ENCODE peak calls at places on chromosome 1, in nine cellular contexts. N is tibial artery; X is effector memory CD4-positive, alpha-beta T cell; S is IMR-90; O is gastrocnemius medialis; L is mucosa of descending colon; H is neuronal stem cell; F is OCI-LY7; U is CD8-positive, alpha-beta memory T cell. E is an unnamed sample.

GRCh38 chr1:238364214-238364892 is 473.6 kb upstream of the ZP4 start:
- DNase-seq in X (no peak), L (no peak), H (no peak), U (no peak), S (no peak), N (no peak), F (no peak), O (no peak), E (no peak)

GRCh38 chr1:199173356-199173755 is 534.5 kb downstream of the PTPRC start:
- DNase-seq in X (no peak), S (peak; percentile 77), H (no peak), O (no peak), F (no peak), U (no peak), L (no peak), N (no peak), E (no peak)

GRCh38 chr1:93554883-93555872 is 107.3 kb downstream of the FNBP1L start:
- DNase-seq in L (no peak), X (no peak), O (no peak), U (no peak), S (no peak), H (no peak), F (no peak), N (no peak), E (no peak)

GRCh38 chr1:72670902-72671301 is 388.6 kb upstream of the NEGR1 start:
- DNase-seq in H (peak; percentile 70), N (no peak), F (no peak), O (no peak), L (no peak), X (no peak), U (no peak), S (no peak), E (no peak)

GRCh38 chr1:48903291-48903690 is 126.6 kb upstream of the BEND5 start:
- DNase-seq in L (no peak), F (no peak), H (no peak), U (no peak), X (no peak), S (no peak), O (no peak), N (no peak), E (no peak)

GRCh38 chr1:56890229-56890628 is 35.6 kb downstream of the C8A start:
- DNase-seq in X (no peak), H (no peak), N (no peak), L (no peak), F (no peak), U (no peak), O (no peak), S (no peak), E (no peak)

GRCh38 chr1:48697066-48697707 is 79.5 kb downstream of the BEND5 start:
- DNase-seq in X (no peak), S (peak; percentile 21), U (peak; percentile 37), N (peak; percentile 74), H (peak; percentile 73), L (no peak), O (no peak), F (peak; percentile 49), E (no peak)

GRCh38 chr1:227764019-227764391 is 28.8 kb downstream of the SNAP47 start:
- DNase-seq in N (no peak), U (no peak), H (no peak), X (no peak), F (no peak), O (no peak), L (no peak), S (peak; percentile 35), E (no peak)

GRCh38 chr1:203381151-203381751 is 30.3 kb upstream of the FMOD start:
- DNase-seq in L (no peak), S (no peak), U (no peak), F (peak; percentile 85), X (no peak), H (no peak), O (no peak), N (no peak), E (no peak)

GRCh38 chr1:159712080-159712479 is 2.3 kb downstream of the CRP start:
- DNase-seq in H (no peak), L (no peak), F (no peak), U (no peak), X (no peak), S (no peak), O (no peak), N (no peak), E (no peak)

GRCh38 chr1:41239988-41240610 is 2.0 kb downstream of the SCMH1 start:
- DNase-seq in L (no peak), H (no peak), F (peak; percentile 55), X (no peak), U (no peak), N (no peak), O (no peak), S (peak; percentile 62), E (peak; percentile 78)

GRCh38 chr1:8078176-8078671 is 52.1 kb upstream of the ERRFI1 start:
- DNase-seq in X (no peak), F (no peak), H (no peak), N (no peak), S (peak; percentile 77), O (no peak), L (no peak), U (no peak), E (peak; percentile 71)

GRCh38 chr1:43705982-43706597 is 1.2 kb upstream of the ST3GAL3 start:
- DNase-seq in F (peak; percentile 23), O (no peak), L (no peak), X (no peak), S (no peak), U (no peak), N (no peak), H (no peak), E (no peak)

GRCh38 chr1:6757719-6758435 is 27.4 kb upstream of the CAMTA1 start:
- DNase-seq in U (no peak), L (no peak), X (no peak), N (no peak), S (no peak), H (no peak), O (no peak), F (no peak), E (no peak)
- H3K4me1 ChIP-seq in U (no peaks in the 10 kb centered on the region), L (peaks cover 8% of the 10 kb centered on the region), X (no peaks in the 10 kb centered on the region), N (no peaks in the 10 kb centered on the region), S (no peaks in the 10 kb centered on the region), H (no peaks in the 10 kb centered on the region), O (no peaks in the 10 kb centered on the region), F (peaks cover 4% of the 10 kb centered on the region), E (no peaks in the 10 kb centered on the region)

DNA sequence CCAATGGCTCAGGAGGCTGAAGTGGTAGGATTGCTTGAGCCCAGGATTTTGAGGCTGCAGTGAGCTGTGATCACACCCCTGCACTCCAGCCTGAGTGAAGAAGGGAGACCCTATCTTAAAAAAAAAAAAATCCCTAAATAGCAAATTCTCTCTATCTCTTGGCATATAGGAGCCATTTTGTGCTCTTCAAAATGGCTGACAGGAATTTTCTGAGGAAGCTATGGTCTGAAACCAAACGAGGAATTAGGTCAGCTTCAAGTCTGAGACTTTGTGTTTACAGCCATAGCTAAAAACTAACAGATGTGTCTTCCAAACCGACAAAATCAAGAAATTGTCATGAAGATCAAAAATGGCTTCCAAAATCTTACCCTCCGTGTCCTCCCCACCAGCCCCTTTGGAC is 10.6 kb downstream of the CD247 start:
- DNase-seq in F (no peak), N (no peak), O (no peak), H (no peak), U (no peak), L (no peak), X (no peak), S (no peak), E (no peak)
- H3K4me1 ChIP-seq in F (peaks cover 22% of the 10 kb centered on the region), N (no peaks in the 10 kb centered on the region), O (no peaks in the 10 kb centered on the region), H (peaks cover 13% of the 10 kb centered on the region), U (peaks cover 97% of the 10 kb centered on the region), L (no peaks in the 10 kb centered on the region), X (peaks cover 65% of the 10 kb centered on the region), S (no peaks in the 10 kb centered on the region), E (no peaks in the 10 kb centered on the region)

GRCh38 chr1:170699696-170700095 is 35.8 kb downstream of the PRRX1 start:
- DNase-seq in H (no peak), S (no peak), X (no peak), L (no peak), F (no peak), O (no peak), N (no peak), U (no peak), E (no peak)

GRCh38 chr1:170697338-170697715 is 33.4 kb downstream of the PRRX1 start:
- DNase-seq in U (no peak), L (no peak), O (no peak), X (no peak), F (no peak), N (no peak), H (no peak), S (no peak), E (no peak)

GRCh38 chr1:170698711-170699275 is 34.9 kb downstream of the PRRX1 start:
- DNase-seq in O (no peak), H (peak; percentile 6), U (no peak), S (peak; percentile 57), N (no peak), L (no peak), F (no peak), X (no peak), E (peak; percentile 64)

GRCh38 chr1:170696591-170697337 is 32.8 kb downstream of the PRRX1 start:
- DNase-seq in L (no peak), H (no peak), N (no peak), X (no peak), O (no peak), S (no peak), F (no peak), U (no peak), E (no peak)

DNA sequence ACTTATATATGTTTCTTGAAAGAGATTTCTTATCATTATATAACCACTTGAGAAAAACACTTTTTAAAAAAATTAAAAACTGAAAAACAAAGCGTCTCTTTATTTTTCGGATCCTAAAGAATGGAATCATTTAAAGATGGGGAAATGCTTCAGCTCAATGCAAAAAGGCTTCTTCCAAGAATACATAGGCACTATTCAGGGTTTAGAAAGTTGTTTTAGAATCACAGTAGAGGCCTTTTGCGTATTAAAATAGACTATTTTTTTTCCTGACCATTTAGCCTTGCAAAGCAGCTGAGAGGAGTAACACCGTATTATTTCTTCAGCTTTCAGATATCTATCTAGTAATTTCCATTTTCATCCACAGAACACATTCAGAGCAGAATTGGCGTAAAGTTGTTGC is 34.4 kb downstream of the PRRX1 start:
- DNase-seq in H (no peak), L (no peak), F (no peak), O (no peak), S (no peak), N (no peak), X (no peak), U (no peak), E (no peak)
- H3K4me1 ChIP-seq in H (peaks cover 3% of the 10 kb centered on the region), L (no peaks in the 10 kb centered on the region), F (no peaks in the 10 kb centered on the region), O (peaks cover 73% of the 10 kb centered on the region), S (peaks cover 20% of the 10 kb centered on the region), N (no peaks in the 10 kb centered on the region), X (no peaks in the 10 kb centered on the region), U (no peaks in the 10 kb centered on the region), E (peaks cover 24% of the 10 kb centered on the region)

GRCh38 chr1:116326486-116326885 is 46.6 kb upstream of the ATP1A1 start:
- DNase-seq in X (no peak), F (no peak), L (no peak), U (no peak), H (no peak), S (no peak), N (no peak), O (no peak), E (no peak)
- H3K4me1 ChIP-seq in X (peaks cover 62% of the 10 kb centered on the region), F (peaks cover 90% of the 10 kb centered on the region), L (peaks cover 57% of the 10 kb centered on the region), U (peaks cover 84% of the 10 kb centered on the region), H (no peaks in the 10 kb centered on the region), S (no peaks in the 10 kb centered on the region), N (no peaks in the 10 kb centered on the region), O (peaks cover 10% of the 10 kb centered on the region), E (no peaks in the 10 kb centered on the region)

E was measured in fibroblast of lung.